ENCODE peak calls at places on chromosomes 12 and 14, in seven cellular contexts. S is choroid plexus epithelial cell; R is stimulated activated CD8-positive, alpha-beta memory T cell treated with anti-CD3 and anti-CD28 coated beads, Interleukin-2, amount 100 ng/mL, for 1 hour; J is heart left ventricle; U is stimulated activated CD4-positive, alpha-beta T cell treated with anti-CD3 and anti-CD28 coated beads, Interleukin-2, amount 100 ng/mL, for 48 hours; C is cerebellum; G is pons. V is an unnamed sample.

GRCh38 chr12:76586764-76587395 is 27.3 kb upstream of the OSBPL8 start:
- DNase-seq in S (peak; percentile 83), R (no peak), J (no peak), U (peak; percentile 13), C (peak; percentile 2), G (peak; percentile 66), V (no peak)

GRCh38 chr12:54065677-54066076 is 12.0 kb downstream of the HOXC4 start:
- DNase-seq in S (no peak), R (no peak), J (no peak), U (no peak), C (no peak), G (no peak), V (no peak)

GRCh38 chr14:61153436-61153835 is 127.7 kb downstream of the TMEM30B start:
- DNase-seq in S (peak; percentile 60), R (no peak), J (no peak), U (no peak), C (no peak), G (no peak), V (no peak)

GRCh38 chr14:93857500-93857899 is 69.2 kb upstream of the PRIMA1 start:
- DNase-seq in S (no peak), R (no peak), J (no peak), U (no peak), C (peak; percentile 71), G (peak; percentile 11), V (no peak)

GRCh38 chr12:118980407-118981014 is 830 bp upstream of the SRRM4 start:
- DNase-seq in S (no peak), R (no peak), J (no peak), U (no peak), C (no peak), G (no peak), V (no peak)

GRCh38 chr12:47846294-47846996 is 26.7 kb upstream of the HDAC7 start:
- DNase-seq in S (no peak), R (no peak), J (no peak), U (no peak), C (no peak), G (no peak), V (no peak)

GRCh38 chr12:50241178-50241577 is 42.1 kb downstream of the LIMA1 start:
- DNase-seq in S (peak; percentile 60), R (no peak), J (no peak), U (no peak), C (no peak), G (no peak), V (no peak)

GRCh38 chr12:85951823-85952222 is 77.7 kb downstream of the NTS start:
- DNase-seq in S (peak; percentile 52), R (no peak), J (no peak), U (no peak), C (peak; percentile 4), G (no peak), V (no peak)

GRCh38 chr12:8081228-8081920 is 700 bp upstream of the NECAP1 start:
- DNase-seq in S (no peak), R (no peak), J (no peak), U (peak; percentile 13), C (peak; percentile 58), G (peak; percentile 54), V (no peak)

GRCh38 chr12:64669270-64669842 is 59.1 kb downstream of the RASSF3 start:
- DNase-seq in S (peak; percentile 68), R (no peak), J (peak; percentile 69), U (no peak), C (no peak), G (no peak), V (no peak)

GRCh38 chr14:105155071-105155651 is 13.4 kb downstream of the JAG2 start:
- DNase-seq in S (no peak), R (no peak), J (no peak), U (no peak), C (no peak), G (no peak), V (no peak)

GRCh38 chr14:73258845-73259611 is 21.7 kb downstream of the PAPLN start:
- DNase-seq in S (no peak), R (no peak), J (no peak), U (no peak), C (no peak), G (no peak), V (no peak)

GRCh38 chr14:39426605-39427004 is 5.6 kb downstream of the FBXO33 start:
- DNase-seq in S (peak; percentile 89), R (no peak), J (no peak), U (no peak), C (peak; percentile 13), G (peak; percentile 40), V (no peak)

GRCh38 chr14:98234208-98234607 is 1037.8 kb downstream of the BCL11B start:
- DNase-seq in S (no peak), R (no peak), J (no peak), U (no peak), C (no peak), G (no peak), V (no peak)

GRCh38 chr14:50823051-50823762 is 7.8 kb downstream of the NIN start:
- DNase-seq in S (no peak), R (no peak), J (no peak), U (no peak), C (no peak), G (no peak), V (no peak)

GRCh38 chr12:51974646-51975045 is 23.1 kb downstream of the ACVR1B start:
- DNase-seq in S (no peak), R (no peak), J (no peak), U (no peak), C (no peak), G (no peak), V (no peak)

GRCh38 chr14:59675394-59675793 is 98.8 kb upstream of the CCDC175 start:
- DNase-seq in S (no peak), R (no peak), J (no peak), U (no peak), C (no peak), G (no peak), V (no peak)

GRCh38 chr12:110180591-110181005 is 56.4 kb downstream of the IFT81 start:
- DNase-seq in S (no peak), R (no peak), J (no peak), U (no peak), C (no peak), G (no peak), V (no peak)

GRCh38 chr12:131825146-131825892 is 2.9 kb upstream of the MMP17 start:
- DNase-seq in S (no peak), R (no peak), J (no peak), U (no peak), C (no peak), G (peak; percentile 27), V (no peak)

GRCh38 chr12:6834873-6835272 is 5.9 kb upstream of the GNB3 start:
- DNase-seq in S (no peak), R (no peak), J (no peak), U (no peak), C (no peak), G (no peak), V (no peak)

GRCh38 chr14:75572104-75572503 is 6.3 kb upstream of the FLVCR2 start:
- DNase-seq in S (no peak), R (no peak), J (no peak), U (no peak), C (no peak), G (no peak), V (no peak)

GRCh38 chr14:103574104-103574503 is 11.3 kb downstream of the COA8 start:
- DNase-seq in S (no peak), R (no peak), J (no peak), U (no peak), C (no peak), G (no peak), V (no peak)

GRCh38 chr12:94263011-94263786 is 114.8 kb downstream of the PLXNC1 start:
- DNase-seq in S (no peak), R (peak; percentile 31), J (no peak), U (peak; percentile 40), C (no peak), G (peak; percentile 44), V (no peak)

GRCh38 chr14:93977790-93978581 is 1.6 kb upstream of the ASB2 start:
- DNase-seq in S (no peak), R (peak; percentile 41), J (no peak), U (peak; percentile 61), C (no peak), G (no peak), V (peak; percentile 71)

GRCh38 chr12:98533723-98534251 is 18.4 kb downstream of the TMPO start:
- DNase-seq in S (peak; percentile 72), R (no peak), J (no peak), U (no peak), C (no peak), G (no peak), V (no peak)

GRCh38 chr12:124844411-124845397 is 19.0 kb downstream of the SCARB1 start:
- DNase-seq in S (no peak), R (no peak), J (no peak), U (no peak), C (no peak), G (no peak), V (no peak)

GRCh38 chr14:24956104-24956503 is 93.8 kb downstream of the STXBP6 start:
- DNase-seq in S (no peak), R (no peak), J (no peak), U (no peak), C (no peak), G (no peak), V (no peak)

GRCh38 chr12:75289678-75290200 is 40.4 kb downstream of the CAPS2 start:
- DNase-seq in S (peak; percentile 58), R (no peak), J (no peak), U (no peak), C (no peak), G (peak; percentile 31), V (no peak)

GRCh38 chr12:123122649-123123048 is 28.2 kb downstream of the PITPNM2 start:
- DNase-seq in S (no peak), R (no peak), J (no peak), U (no peak), C (no peak), G (no peak), V (no peak)

GRCh38 chr12:27999521-27999920 is 27.0 kb upstream of the PTHLH start:
- DNase-seq in S (peak; percentile 87), R (no peak), J (no peak), U (no peak), C (no peak), G (no peak), V (no peak)

GRCh38 chr12:78038986-78039385 is 208.3 kb downstream of the NAV3 start:
- DNase-seq in S (no peak), R (no peak), J (no peak), U (no peak), C (no peak), G (no peak), V (no peak)